ENCODE peak calls at places on chromosome 13, in seven cellular contexts. D is naive thymus-derived CD4-positive, alpha-beta T cell; O is uterus; R is ascending aorta; Y is esophagus squamous epithelium; A is stomach; G is neural progenitor cell. W is an unnamed sample.

GRCh38 chr13:21231426-21231945 is 55.0 kb downstream of the MRPL57 start:
- DNase-seq in D (no peak), R (no peak), Y (no peak), G (no peak), O (no peak), A (no peak), W (no peak)

GRCh38 chr13:94249512-94249911 is 230.0 kb downstream of the DCT start:
- DNase-seq in Y (no peak), O (no peak), R (no peak), G (peak; percentile 39), D (no peak), A (no peak), W (no peak)

GRCh38 chr13:30033681-30034447 is 183.4 kb upstream of the UBL3 start:
- DNase-seq in Y (no peak), O (peak; percentile 48), R (no peak), D (no peak), G (no peak), A (no peak), W (no peak)

GRCh38 chr13:92838786-92839185 is 387.8 kb upstream of the GPC6 start:
- DNase-seq in D (no peak), O (no peak), R (no peak), G (no peak), Y (no peak), A (no peak), W (no peak)

GRCh38 chr13:48626077-48626449 is 27.7 kb upstream of the CYSLTR2 start:
- DNase-seq in D (no peak), O (peak; percentile 47), R (no peak), Y (no peak), G (no peak), A (no peak), W (no peak)

GRCh38 chr13:94632227-94632980 is 30.7 kb downstream of the GPR180 start:
- DNase-seq in D (no peak), R (no peak), A (no peak), G (no peak), Y (no peak), O (no peak), W (no peak)

GRCh38 chr13:23844132-23844531 is 45.1 kb downstream of the MIPEP start:
- DNase-seq in Y (no peak), O (no peak), R (no peak), A (no peak), G (no peak), D (no peak), W (no peak)

GRCh38 chr13:49097374-49097773 is 121.7 kb downstream of the FNDC3A start:
- DNase-seq in D (no peak), Y (no peak), A (no peak), R (no peak), O (no peak), G (no peak), W (no peak)

GRCh38 chr13:44974056-44974798 is 15.0 kb downstream of the NUFIP1 start:
- DNase-seq in R (no peak), O (no peak), G (no peak), Y (no peak), D (no peak), A (peak; percentile 66), W (no peak)

GRCh38 chr13:29859971-29860370 is 9.6 kb upstream of the UBL3 start:
- DNase-seq in R (no peak), G (no peak), D (no peak), A (no peak), Y (no peak), O (no peak), W (no peak)

GRCh38 chr13:93116809-93117208 is 109.8 kb upstream of the GPC6 start:
- DNase-seq in D (no peak), A (no peak), Y (no peak), R (no peak), O (no peak), G (no peak), W (no peak)

GRCh38 chr13:50574731-50575130 is 268.8 kb downstream of the DLEU7 start:
- DNase-seq in D (no peak), A (no peak), G (no peak), R (no peak), Y (no peak), O (no peak), W (no peak)

GRCh38 chr13:48853381-48854102 is 122.2 kb upstream of the FNDC3A start:
- DNase-seq in G (no peak), Y (no peak), A (no peak), D (no peak), O (no peak), R (no peak), W (no peak)

GRCh38 chr13:50366488-50367174 is 351.4 kb downstream of the KCNRG start:
- DNase-seq in O (no peak), A (no peak), R (no peak), Y (no peak), G (no peak), D (no peak), W (no peak)

GRCh38 chr13:110887955-110888333 is 26.9 kb downstream of the ANKRD10 start:
- DNase-seq in D (no peak), R (no peak), G (peak; percentile 37), O (no peak), A (no peak), Y (no peak), W (no peak)

GRCh38 chr13:60146491-60146890 is 17.2 kb downstream of the DIAPH3 start:
- DNase-seq in D (no peak), R (no peak), G (no peak), A (no peak), Y (no peak), O (no peak), W (no peak)

GRCh38 chr13:106156468-106156867 is 379.0 kb downstream of the EFNB2 start:
- DNase-seq in O (peak; percentile 19), G (no peak), D (no peak), Y (no peak), R (no peak), A (no peak), W (no peak)

GRCh38 chr13:41291246-41291645 is 19.8 kb upstream of the NAA16 start:
- DNase-seq in A (no peak), R (no peak), D (no peak), Y (no peak), G (no peak), O (no peak), W (no peak)

GRCh38 chr13:109812375-109812774 is 26.0 kb upstream of the IRS2 start:
- DNase-seq in Y (no peak), A (no peak), R (no peak), G (no peak), D (no peak), O (no peak), W (no peak)

GRCh38 chr13:114019367-114019766 is 45.5 kb upstream of the C13orf46 start:
- DNase-seq in R (no peak), G (peak; percentile 17), Y (no peak), A (no peak), D (peak; percentile 49), O (no peak), W (peak; percentile 47)

GRCh38 chr13:41268764-41269163 is 5.4 kb upstream of the MTRF1 start:
- DNase-seq in O (no peak), R (no peak), D (peak; percentile 23), Y (no peak), G (peak; percentile 59), A (no peak), W (no peak)

GRCh38 chr13:23778879-23779278 is 110.3 kb downstream of the MIPEP start:
- DNase-seq in A (no peak), D (no peak), Y (no peak), G (no peak), R (no peak), O (no peak), W (no peak)

GRCh38 chr13:110616103-110617101 is 1.1 kb downstream of the NAXD start:
- DNase-seq in O (no peak), G (peak; percentile 56), R (peak; percentile 38), A (peak; percentile 55), D (peak; percentile 25), Y (no peak), W (no peak)

GRCh38 chr13:99258210-99258860 is at the start of gene GPR18:
- DNase-seq in O (no peak), R (no peak), Y (no peak), A (no peak), D (peak; percentile 56), G (no peak), W (no peak)
- H3K27ac ChIP-seq in O (no peak within 1 kb of the TSS), R (no peak within 1 kb of the TSS), Y (peak within 1 kb of the TSS; percentile 47), A (no peak within 1 kb of the TSS), D (peak within 1 kb of the TSS; percentile 81), G (peak within 1 kb of the TSS; percentile 17), W (peak within 1 kb of the TSS; percentile 39)

DNA sequence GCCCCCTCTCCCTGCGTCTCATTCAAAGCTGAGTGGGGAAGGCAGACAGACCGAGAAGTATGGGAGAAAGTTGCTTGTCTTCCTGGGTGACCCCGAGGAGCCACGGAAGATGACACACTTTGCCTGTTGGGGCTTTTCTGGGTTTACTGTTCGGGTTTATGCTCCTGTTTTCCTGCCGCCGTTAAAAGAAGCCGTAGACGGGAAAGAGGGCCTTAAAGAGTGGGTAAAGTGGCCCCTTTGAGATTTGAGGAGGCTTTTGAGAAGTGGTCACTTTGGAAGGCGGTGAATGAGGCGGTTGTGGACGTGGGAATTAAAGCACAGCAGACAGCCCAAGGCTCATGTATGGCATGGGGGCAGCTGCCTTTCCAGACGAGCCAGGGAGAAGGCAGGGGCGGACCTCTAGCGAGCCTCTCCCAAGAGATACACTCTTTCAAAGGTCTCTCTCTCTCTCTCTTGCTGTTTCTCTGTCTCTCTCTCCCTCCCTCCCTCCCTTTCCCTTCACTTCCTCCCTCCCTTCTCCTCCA is 493 bp upstream of the LHFPL6 start:
- DNase-seq in O (peak; percentile 22), G (peak; percentile 29), D (no peak), A (no peak), Y (no peak), R (no peak), W (no peak)
- H3K27ac ChIP-seq in O (peak overlapping the region; percentile 91), G (no peak overlapping the region), D (no peak overlapping the region), A (peak overlapping the region; percentile 83), Y (peak overlapping the region; percentile 92), R (peak overlapping the region; percentile 85), W (no peak overlapping the region)

GRCh38 chr13:26785845-26786630 is 25.5 kb upstream of the GPR12 start:
- DNase-seq in Y (no peak), G (peak; percentile 30), R (no peak), O (no peak), D (peak; percentile 61), A (peak; percentile 28), W (peak; percentile 58)
- H3K27ac ChIP-seq in Y (no peak overlapping the region), G (no peak overlapping the region), R (no peak overlapping the region), O (no peak overlapping the region), D (peak overlapping the region; percentile 22), A (no peak overlapping the region), W (no peak overlapping the region)

GRCh38 chr13:98823442-98823841 is 71.0 kb upstream of the SLC15A1 start:
- DNase-seq in A (no peak), D (no peak), Y (no peak), O (no peak), R (no peak), G (no peak), W (no peak)

GRCh38 chr13:98822238-98822606 is 69.8 kb upstream of the SLC15A1 start:
- DNase-seq in O (no peak), A (no peak), Y (no peak), D (no peak), R (no peak), G (no peak), W (no peak)

GRCh38 chr13:98819382-98819781 is 66.9 kb upstream of the SLC15A1 start:
- DNase-seq in D (no peak), G (no peak), Y (no peak), O (no peak), R (no peak), A (no peak), W (no peak)

GRCh38 chr13:98821372-98822237 is 69.1 kb upstream of the SLC15A1 start:
- DNase-seq in A (no peak), D (no peak), G (no peak), O (peak; percentile 46), Y (no peak), R (no peak), W (no peak)

GRCh38 chr13:98820744-98821371 is 68.4 kb upstream of the SLC15A1 start:
- DNase-seq in O (no peak), D (no peak), R (no peak), Y (no peak), A (no peak), G (no peak), W (no peak)
- H3K27ac ChIP-seq in O (peak overlapping the region; percentile 23), D (no peak overlapping the region), R (peak overlapping the region; percentile 66), Y (peak overlapping the region; percentile 59), A (no peak overlapping the region), G (no peak overlapping the region), W (no peak overlapping the region)

W was measured in CD8-positive, alpha-beta memory T cell.